ENCODE peak calls at places on chromosome 21, in seven cellular contexts. V, K, N, T, B, C and R are unnamed samples.

GRCh38 chr21:32370971-32371766 is 21.6 kb downstream of the URB1 start:
- DNase-seq in N (no peak), K (no peak), B (peak; percentile 92), V (no peak), T (no peak), C (no peak), R (no peak)

GRCh38 chr21:35231115-35231514 is 182.0 kb upstream of the RUNX1 start:
- DNase-seq in K (no peak), T (no peak), C (no peak), N (no peak), V (no peak), B (peak; percentile 10), R (no peak)

GRCh38 chr21:20463362-20463761 is 534.8 kb upstream of the NCAM2 start:
- DNase-seq in K (no peak), T (no peak), N (no peak), B (no peak), V (no peak), C (no peak), R (no peak)

GRCh38 chr21:17763286-17764037 is 55.7 kb downstream of the C21orf91 start:
- DNase-seq in N (no peak), K (no peak), B (no peak), T (no peak), C (no peak), V (no peak), R (no peak)

GRCh38 chr21:45228171-45228641 is 59.5 kb downstream of the POFUT2 start:
- DNase-seq in T (no peak), C (peak; percentile 60), V (peak; percentile 92), N (peak; percentile 47), K (no peak), B (peak; percentile 18), R (peak; percentile 32)

GRCh38 chr21:42148584-42148983 is 70.4 kb upstream of the ABCG1 start:
- DNase-seq in N (no peak), K (no peak), C (no peak), V (no peak), B (no peak), T (no peak), R (no peak)

GRCh38 chr21:42474043-42474831 is 21.8 kb downstream of the RSPH1 start:
- DNase-seq in T (no peak), V (no peak), C (no peak), K (peak; percentile 82), B (peak; percentile 25), N (no peak), R (no peak)

GRCh38 chr21:43681650-43682049 is 22.3 kb downstream of the RRP1B start:
- DNase-seq in N (no peak), V (no peak), K (no peak), T (no peak), C (no peak), B (no peak), R (no peak)

GRCh38 chr21:32994305-32994704 is 31.4 kb upstream of the OLIG2 start:
- DNase-seq in B (peak; percentile 27), C (no peak), V (peak; percentile 4), T (no peak), K (no peak), N (no peak), R (no peak)

GRCh38 chr21:45932922-45933502 is 48.6 kb upstream of the COL6A1 start:
- DNase-seq in T (no peak), K (no peak), N (no peak), C (no peak), B (no peak), V (no peak), R (no peak)

GRCh38 chr21:42819861-42820512 is 59.4 kb downstream of the WDR4 start:
- DNase-seq in N (no peak), C (no peak), K (no peak), T (no peak), B (no peak), V (no peak), R (no peak)

GRCh38 chr21:45334591-45335081 is 46.9 kb upstream of the POFUT2 start:
- DNase-seq in T (no peak), N (no peak), B (no peak), V (no peak), C (no peak), K (no peak), R (no peak)

GRCh38 chr21:37257526-37257966 is 9.6 kb downstream of the VPS26C start:
- DNase-seq in K (peak; percentile 20), N (peak; percentile 25), V (no peak), B (peak; percentile 56), T (peak; percentile 42), C (no peak), R (no peak)

GRCh38 chr21:34534522-34534921 is 22.5 kb upstream of the KCNE1 start:
- DNase-seq in V (peak; percentile 78), C (no peak), B (no peak), N (no peak), T (no peak), K (no peak), R (no peak)

GRCh38 chr21:46183910-46184624 is at the start of gene SPATC1L:
- DNase-seq in C (no peak), V (peak; percentile 40), K (peak; percentile 51), T (peak; percentile 78), N (peak; percentile 75), B (peak; percentile 86), R (peak; percentile 36)

GRCh38 chr21:45317401-45318145 is 29.9 kb upstream of the POFUT2 start:
- DNase-seq in V (peak; percentile 96), K (peak; percentile 9), T (no peak), C (no peak), B (peak; percentile 93), N (no peak), R (no peak)

GRCh38 chr21:33396966-33397365 is 6.2 kb upstream of the IFNGR2 start:
- DNase-seq in V (peak; percentile 7), B (no peak), N (no peak), C (no peak), K (no peak), T (no peak), R (no peak)

GRCh38 chr21:44013380-44014088 is 1.4 kb downstream of the TRAPPC10 start:
- DNase-seq in K (no peak), C (no peak), T (no peak), B (peak; percentile 37), V (peak; percentile 10), N (no peak), R (peak; percentile 31)

GRCh38 chr21:35475768-35476167 is 426.7 kb upstream of the RUNX1 start:
- DNase-seq in C (no peak), V (no peak), K (no peak), B (peak; percentile 49), T (no peak), N (no peak), R (no peak)

GRCh38 chr21:19853061-19853460 is 1145.1 kb upstream of the NCAM2 start:
- DNase-seq in K (no peak), N (no peak), T (no peak), V (no peak), C (no peak), B (no peak), R (no peak)

GRCh38 chr21:37130971-37131370 is 57.9 kb downstream of the TTC3 start:
- DNase-seq in N (no peak), C (no peak), B (no peak), V (no peak), T (no peak), K (no peak), R (no peak)

DNA sequence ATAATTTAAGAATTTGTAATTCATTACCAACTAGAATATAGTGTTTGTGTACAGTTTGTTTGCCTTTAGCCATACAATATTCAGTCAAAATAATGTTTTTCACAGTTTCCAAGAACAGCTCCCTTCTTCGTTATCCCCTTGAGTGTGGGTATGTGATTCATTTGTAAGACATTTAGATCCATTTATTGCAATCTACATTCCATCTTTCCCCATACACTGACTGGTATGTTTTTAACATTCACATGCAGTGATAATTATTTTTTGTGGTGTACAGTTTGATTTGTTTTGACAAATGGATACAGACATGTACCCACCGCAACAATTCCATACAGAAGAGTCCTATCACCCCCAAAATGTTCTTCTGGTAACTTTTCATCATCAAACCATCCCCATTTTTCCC is 589.1 kb upstream of the ADAMTS5 start:
- DNase-seq in T (no peak), K (no peak), C (no peak), N (no peak), B (no peak), V (no peak), R (no peak)
- H3K9me3 ChIP-seq in T (no peaks in the 10 kb centered on the region), K (no peaks in the 10 kb centered on the region), C (peaks cover 4% of the 10 kb centered on the region), N (peaks cover 7% of the 10 kb centered on the region), B (no peaks in the 10 kb centered on the region), V (no peaks in the 10 kb centered on the region), R (peaks cover 2% of the 10 kb centered on the region)

GRCh38 chr21:30996728-30997127 is 41.5 kb downstream of the KRTAP19-8 start:
- DNase-seq in V (no peak), C (no peak), B (no peak), N (no peak), K (no peak), T (no peak), R (no peak)
- H3K9me3 ChIP-seq in V (no peaks in the 10 kb centered on the region), C (no peaks in the 10 kb centered on the region), B (peaks cover 8% of the 10 kb centered on the region), N (no peaks in the 10 kb centered on the region), K (no peaks in the 10 kb centered on the region), T (no peaks in the 10 kb centered on the region), R (no peaks in the 10 kb centered on the region)

DNA sequence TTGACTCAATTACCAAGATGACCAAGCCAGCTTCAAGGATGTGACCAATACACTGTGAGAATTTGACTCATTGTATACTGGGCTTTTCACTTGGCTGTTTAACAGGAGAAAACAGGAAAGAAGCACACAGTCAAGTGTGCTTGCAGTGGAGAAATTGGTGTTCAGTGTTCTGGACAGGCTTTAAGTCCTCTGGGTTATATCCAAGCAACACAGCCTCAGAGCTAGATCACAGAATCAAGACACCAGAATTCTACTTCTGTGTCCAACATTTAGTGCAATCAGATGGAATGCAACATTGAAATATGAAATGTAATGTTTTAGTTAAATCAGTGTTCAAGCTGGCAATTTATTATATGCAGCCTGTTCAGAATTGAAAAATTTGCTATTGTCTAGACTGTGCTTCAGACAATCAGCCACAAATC is 694.4 kb downstream of the LTN1 start:
- DNase-seq in B (peak; percentile 34), K (no peak), V (no peak), C (no peak), N (no peak), T (no peak), R (no peak)
- H3K9me3 ChIP-seq in B (no peaks in the 10 kb centered on the region), K (no peaks in the 10 kb centered on the region), V (peaks cover 2% of the 10 kb centered on the region), C (no peaks in the 10 kb centered on the region), N (no peaks in the 10 kb centered on the region), T (no peaks in the 10 kb centered on the region), R (no peaks in the 10 kb centered on the region)

DNA sequence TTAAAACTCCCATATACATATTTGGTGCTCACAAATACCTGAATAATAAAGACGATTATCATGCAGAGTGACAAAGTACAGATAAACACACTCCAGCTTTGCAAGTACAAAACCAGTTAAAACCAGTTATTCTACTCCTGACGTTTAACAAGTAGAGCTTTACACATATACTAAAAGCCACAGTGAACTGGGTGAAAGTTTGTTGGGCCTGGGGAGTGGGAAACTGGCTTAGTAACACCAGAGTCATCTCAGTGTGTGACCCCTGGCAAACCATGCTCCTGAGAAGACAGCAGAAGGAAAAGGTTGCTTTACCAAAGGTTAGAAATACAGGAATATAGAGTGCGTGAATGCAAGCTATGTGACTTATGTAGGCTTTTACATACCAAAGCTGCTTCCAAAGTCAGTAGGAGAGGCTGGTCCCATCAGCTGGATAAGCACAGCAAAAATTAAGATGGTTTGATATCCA is 148.1 kb downstream of the NRIP1 start:
- DNase-seq in K (no peak), N (no peak), B (no peak), V (no peak), T (no peak), C (no peak), R (no peak)
- H3K9me3 ChIP-seq in K (no peaks in the 10 kb centered on the region), N (no peaks in the 10 kb centered on the region), B (no peaks in the 10 kb centered on the region), V (no peaks in the 10 kb centered on the region), T (no peaks in the 10 kb centered on the region), C (no peaks in the 10 kb centered on the region), R (no peaks in the 10 kb centered on the region)